ENCODE peak calls at places on chromosomes 4 and X, in four cellular contexts. S is K562, J is HepG2, Y is H1. U is an unnamed sample.

GRCh38 chr4:166121897-166122296 is 248.9 kb downstream of the TLL1 start:
- DNase-seq in S (no peak), J (no peak), Y (no peak), U (no peak)

GRCh38 chrX:140712413-140713173 is 3.0 kb downstream of the LINC00632 start:
- DNase-seq in J (no peak), Y (peak; percentile 44), S (no peak), U (peak; percentile 22)

GRCh38 chrX:45322820-45323219 is 122.1 kb upstream of the DIPK2B start:
- DNase-seq in J (no peak), S (no peak), Y (no peak), U (no peak)

GRCh38 chr4:5812506-5813229 is 80.2 kb downstream of the CRMP1 start:
- DNase-seq in J (peak; percentile 58), S (peak; percentile 77), Y (no peak), U (peak; percentile 36)

GRCh38 chr4:57068237-57068981 is 41.8 kb downstream of the IGFBP7 start:
- DNase-seq in Y (no peak), J (no peak), S (no peak), U (no peak)

GRCh38 chr4:123976285-123976684 is 579.7 kb downstream of the SPRY1 start:
- DNase-seq in Y (no peak), J (no peak), S (no peak), U (no peak)

GRCh38 chrX:153930011-153930910 is 4.2 kb upstream of the ARHGAP4 start:
- DNase-seq in J (no peak), S (no peak), Y (no peak), U (no peak)

GRCh38 chr4:151681085-151681484 is 79.7 kb downstream of the GATB start:
- DNase-seq in Y (no peak), S (no peak), J (no peak), U (no peak)

DNA sequence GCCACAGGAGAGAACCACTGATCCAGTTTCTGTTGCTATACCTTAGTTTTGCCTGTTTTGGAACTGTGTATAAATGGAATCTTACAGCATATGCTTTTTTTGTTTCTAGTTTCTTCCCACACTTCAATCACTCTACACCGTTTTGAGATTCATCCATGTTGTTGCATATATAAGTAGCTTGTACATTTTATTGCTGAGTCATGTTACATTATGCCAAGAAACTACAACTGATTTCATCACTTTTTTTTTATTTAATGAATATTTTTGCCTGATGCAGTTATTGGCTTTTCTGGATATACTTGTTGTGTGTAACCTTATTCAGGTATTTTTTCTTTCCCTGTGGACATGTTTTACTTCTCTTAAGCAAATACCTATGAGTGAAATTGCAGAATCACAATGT is 1135.9 kb downstream of the RAPGEF2 start:
- DNase-seq in J (no peak), S (no peak), Y (no peak), U (no peak)
- TF ChIP-seq RNF2 in J (no peak), S (no peak), Y (no peak), U (no peak)

GRCh38 chr4:112234952-112235609 is 3.5 kb downstream of the AP1AR start:
- DNase-seq in S (peak; percentile 52), Y (no peak), J (peak; percentile 66), U (peak; percentile 69)
- TF ChIP-seq RNF2 in S (no peak), Y (no peak), J (no peak), U (no peak)

GRCh38 chr4:139934786-139935330 is 219.1 kb downstream of the MAML3 start:
- DNase-seq in Y (no peak), J (no peak), S (no peak), U (no peak)
- TF ChIP-seq RNF2 in Y (no peak), J (no peak), S (no peak), U (no peak)

DNA sequence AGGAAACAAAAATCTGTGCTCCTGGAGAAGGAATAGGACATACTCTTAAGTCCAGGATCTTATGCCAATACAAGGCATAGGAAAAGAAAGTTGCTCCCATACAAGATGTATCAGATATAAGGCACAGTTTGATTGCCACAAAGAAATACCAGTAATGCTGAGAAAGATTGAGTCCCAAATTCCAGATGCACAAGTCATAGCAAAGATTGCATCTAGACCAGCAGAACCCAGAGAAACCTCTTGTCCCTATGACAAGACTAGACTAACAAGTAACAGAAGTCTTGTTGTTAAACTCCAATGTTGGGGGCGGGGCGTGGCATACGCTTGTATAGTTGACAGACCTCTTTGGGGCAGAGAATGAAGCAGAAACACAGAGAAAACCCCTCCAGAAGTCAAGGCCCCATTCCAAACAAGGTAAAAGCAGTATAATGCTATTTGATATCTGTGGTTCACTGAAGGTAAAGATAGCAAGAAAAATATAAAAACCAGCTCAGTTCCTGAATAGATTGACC is 671.5 kb upstream of the GRIA3 start:
- DNase-seq in J (no peak), S (no peak), Y (no peak), U (no peak)
- TF ChIP-seq RNF2 in J (no peak), S (no peak), Y (no peak), U (no peak)

GRCh38 chr4:173932701-173933100 is 350.8 kb downstream of the FBXO8 start:
- DNase-seq in J (no peak), S (no peak), Y (no peak), U (no peak)

GRCh38 chr4:173935622-173936405 is 347.7 kb downstream of the FBXO8 start:
- DNase-seq in S (no peak), Y (no peak), J (no peak), U (no peak)

GRCh38 chr4:173937871-173938270 is 345.6 kb downstream of the FBXO8 start:
- DNase-seq in Y (no peak), S (no peak), J (no peak), U (no peak)

GRCh38 chr4:173934201-173934600 is 349.3 kb downstream of the FBXO8 start:
- DNase-seq in Y (no peak), S (no peak), J (no peak), U (no peak)

DNA sequence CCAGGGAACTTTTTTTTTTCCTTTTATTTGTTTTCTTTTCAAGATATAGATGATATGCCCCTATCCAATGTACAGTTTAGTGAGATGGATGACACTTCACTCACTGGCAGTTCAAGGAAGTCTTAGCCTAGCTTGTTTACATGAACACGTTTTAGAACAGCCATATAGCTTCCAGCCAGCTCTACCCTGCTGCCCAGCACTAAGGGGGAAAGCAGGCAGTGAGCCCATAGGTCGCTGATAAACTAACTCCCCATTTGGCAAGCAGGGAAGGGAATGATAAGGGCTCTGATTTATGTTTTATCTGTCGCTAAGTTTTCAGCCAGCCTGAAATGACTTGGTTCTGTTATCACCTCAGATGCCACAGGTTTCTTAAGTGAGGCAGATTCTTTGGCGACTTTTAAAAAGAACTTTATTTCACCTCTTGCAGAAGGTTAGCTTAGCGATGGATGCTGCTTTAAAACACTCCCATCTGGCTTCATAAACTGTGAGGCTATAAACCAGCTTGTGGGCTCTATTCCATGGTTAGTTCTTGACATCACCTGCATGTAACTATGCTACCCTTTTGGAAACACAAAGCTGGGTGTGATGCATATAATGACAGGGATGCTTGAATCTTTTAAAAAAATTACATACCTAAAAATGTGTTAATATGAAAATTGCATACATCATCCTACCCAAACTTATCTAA is 348.4 kb downstream of the FBXO8 start:
- DNase-seq in J (no peak), S (no peak), Y (no peak), U (no peak)
- TF ChIP-seq RNF2 in J (no peak), S (no peak), Y (no peak), U (no peak)

GRCh38 chr4:186852078-186852420 is 128.4 kb upstream of the FAT1 start:
- DNase-seq in Y (no peak), J (no peak), S (no peak), U (no peak)

GRCh38 chr4:186846426-186846825 is 122.8 kb upstream of the FAT1 start:
- DNase-seq in J (no peak), S (no peak), Y (no peak), U (no peak)

GRCh38 chr4:186851291-186852077 is 127.8 kb upstream of the FAT1 start:
- DNase-seq in J (no peak), Y (no peak), S (no peak), U (no peak)

GRCh38 chr4:186845137-186845842 is 121.6 kb upstream of the FAT1 start:
- DNase-seq in Y (no peak), S (peak; percentile 72), J (peak; percentile 20), U (no peak)

GRCh38 chr4:186848437-186848836 is 124.8 kb upstream of the FAT1 start:
- DNase-seq in S (no peak), Y (no peak), J (no peak), U (no peak)
- TF ChIP-seq RNF2 in S (no peak), Y (no peak), J (no peak), U (no peak)